ENCODE peak calls at places on chromosomes 12 and 14, in four cellular contexts. One of them, this sample, is unnamed.

GRCh38 chr12:75568387-75568786 is 57.0 kb upstream of the KRR1 start:
- DNase-seq in GM23248: no peak
- DNase-seq in neural progenitor cell: no peak
- DNase-seq in MM.1S: no peak
- DNase-seq in this sample: no peak

GRCh38 chr14:97978336-97978735 is 1181.2 kb downstream of the VRK1 start:
- DNase-seq in GM23248: peak; percentile 85
- DNase-seq in neural progenitor cell: peak; percentile 88
- DNase-seq in MM.1S: no peak
- DNase-seq in this sample: peak; percentile 81

GRCh38 chr14:92938235-92938875 is 15.4 kb downstream of the CHGA start:
- DNase-seq in GM23248: no peak
- DNase-seq in neural progenitor cell: no peak
- DNase-seq in MM.1S: no peak
- DNase-seq in this sample: peak; percentile 41

GRCh38 chr14:101183376-101184103 is 280.0 kb upstream of the RTL1 start:
- DNase-seq in GM23248: no peak
- DNase-seq in neural progenitor cell: peak; percentile 86
- DNase-seq in MM.1S: no peak
- DNase-seq in this sample: peak; percentile 87

GRCh38 chr12:109020750-109021380 is at the start of gene SVOP:
- DNase-seq in GM23248: peak; percentile 78
- DNase-seq in neural progenitor cell: peak; percentile 97
- DNase-seq in MM.1S: peak; percentile 39
- DNase-seq in this sample: peak; percentile 95

GRCh38 chr12:39329876-39330275 is 113.0 kb downstream of the KIF21A start:
- DNase-seq in GM23248: no peak
- DNase-seq in neural progenitor cell: no peak
- DNase-seq in MM.1S: no peak
- DNase-seq in this sample: no peak

GRCh38 chr14:22113401-22113800 is 439.8 kb upstream of the OR4E1 start:
- DNase-seq in GM23248: no peak
- DNase-seq in neural progenitor cell: no peak
- DNase-seq in MM.1S: no peak
- DNase-seq in this sample: peak; percentile 61

GRCh38 chr12:55930771-55931316 is at the start of gene DGKA:
- DNase-seq in GM23248: peak; percentile 90
- DNase-seq in neural progenitor cell: peak; percentile 52
- DNase-seq in MM.1S: peak; percentile 58
- DNase-seq in this sample: peak; percentile 74

GRCh38 chr12:40692617-40693502 is 621 bp downstream of the CNTN1 start:
- DNase-seq in GM23248: peak; percentile 36
- DNase-seq in neural progenitor cell: peak; percentile 37
- DNase-seq in MM.1S: no peak
- DNase-seq in this sample: peak; percentile 65

GRCh38 chr12:6827982-6828670 is at the start of gene P3H3:
- DNase-seq in GM23248: peak; percentile 76
- DNase-seq in neural progenitor cell: peak; percentile 70
- DNase-seq in MM.1S: no peak
- DNase-seq in this sample: peak; percentile 86

GRCh38 chr14:97218713-97219355 is 421.7 kb downstream of the VRK1 start:
- DNase-seq in GM23248: peak; percentile 12
- DNase-seq in neural progenitor cell: peak; percentile 79
- DNase-seq in MM.1S: no peak
- DNase-seq in this sample: peak; percentile 77

GRCh38 chr12:50614167-50614762 is 109.5 kb downstream of the DIP2B start:
- DNase-seq in GM23248: peak; percentile 56
- DNase-seq in neural progenitor cell: no peak
- DNase-seq in MM.1S: no peak
- DNase-seq in this sample: peak; percentile 74

GRCh38 chr12:109580684-109581333 is 7.2 kb downstream of the MVK start:
- DNase-seq in GM23248: no peak
- DNase-seq in neural progenitor cell: no peak
- DNase-seq in MM.1S: no peak
- DNase-seq in this sample: no peak

GRCh38 chr14:33836895-33837577 is 113.8 kb downstream of the EGLN3 start:
- DNase-seq in GM23248: no peak
- DNase-seq in neural progenitor cell: no peak
- DNase-seq in MM.1S: no peak
- DNase-seq in this sample: peak; percentile 47

GRCh38 chr12:70606001-70606400 is 31.2 kb downstream of the PTPRB start:
- DNase-seq in GM23248: peak; percentile 54
- DNase-seq in neural progenitor cell: no peak
- DNase-seq in MM.1S: no peak
- DNase-seq in this sample: no peak

GRCh38 chr14:79500489-79500888 is 710.8 kb downstream of the DIO2 start:
- DNase-seq in GM23248: no peak
- DNase-seq in neural progenitor cell: no peak
- DNase-seq in MM.1S: no peak
- DNase-seq in this sample: no peak

GRCh38 chr12:49188916-49189367 is at the start of gene TUBA1A:
- DNase-seq in GM23248: peak; percentile 98
- DNase-seq in neural progenitor cell: peak; percentile 99
- DNase-seq in MM.1S: peak; percentile 78
- DNase-seq in this sample: peak; percentile 99

GRCh38 chr14:69606258-69606657 is 5.1 kb upstream of the SUSD6 start:
- DNase-seq in GM23248: no peak
- DNase-seq in neural progenitor cell: peak; percentile 71
- DNase-seq in MM.1S: no peak
- DNase-seq in this sample: no peak

GRCh38 chr12:132007041-132007440 is 57.3 kb downstream of the EP400 start:
- DNase-seq in GM23248: no peak
- DNase-seq in neural progenitor cell: no peak
- DNase-seq in MM.1S: no peak
- DNase-seq in this sample: no peak

GRCh38 chr12:69685810-69686209 is 13.3 kb downstream of the BEST3 start:
- DNase-seq in GM23248: peak; percentile 81
- DNase-seq in neural progenitor cell: no peak
- DNase-seq in MM.1S: no peak
- DNase-seq in this sample: no peak

GRCh38 chr12:20368653-20369163 is 371 bp downstream of the PDE3A start:
- DNase-seq in GM23248: peak; percentile 63
- DNase-seq in neural progenitor cell: peak; percentile 76
- DNase-seq in MM.1S: no peak
- DNase-seq in this sample: peak; percentile 69
- TF ChIP-seq EZH2phosphoT487 in GM23248: no peak
- TF ChIP-seq EZH2phosphoT487 in neural progenitor cell: peak; percentile 2
- TF ChIP-seq EZH2phosphoT487 in MM.1S: no peak
- TF ChIP-seq EZH2phosphoT487 in this sample: no peak

DNA sequence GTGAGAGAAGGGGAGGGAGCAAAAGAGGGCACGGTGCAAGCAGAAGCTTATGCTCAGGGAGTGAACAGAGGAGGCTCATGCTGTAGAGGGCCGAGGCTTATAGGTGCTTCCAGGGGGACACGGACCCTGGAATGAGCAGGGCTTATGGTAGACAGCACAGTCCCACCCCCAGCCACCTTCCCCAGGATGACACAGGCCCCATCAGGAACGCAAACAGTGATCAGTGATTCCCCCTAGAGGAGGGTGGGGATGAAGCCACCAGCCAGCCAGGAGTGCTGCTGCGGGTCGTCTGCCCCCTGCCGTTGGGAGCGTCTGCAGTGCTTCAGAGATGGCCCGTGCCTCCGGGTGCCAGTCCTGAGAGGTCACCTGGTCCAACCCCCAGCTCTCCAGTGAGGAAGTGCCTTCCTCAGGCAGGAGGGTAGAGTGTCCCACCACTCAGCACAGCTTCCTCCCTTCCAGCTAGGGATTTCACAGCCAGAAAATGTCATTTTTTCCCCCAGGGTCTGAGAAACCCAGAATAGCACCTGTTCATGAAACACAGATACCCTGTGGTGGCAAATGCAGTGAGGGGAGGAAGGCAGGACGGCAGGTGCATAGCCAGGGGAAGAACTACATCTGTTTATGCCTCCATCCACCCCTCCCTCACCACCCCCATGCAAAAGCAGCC is 60.7 kb downstream of the SLC6A12 start:
- DNase-seq in GM23248: peak; percentile 73
- DNase-seq in neural progenitor cell: peak; percentile 89
- DNase-seq in MM.1S: peak; percentile 77
- DNase-seq in this sample: peak; percentile 90
- H3K27ac ChIP-seq in GM23248: no peak overlapping the region
- H3K27ac ChIP-seq in neural progenitor cell: no peak overlapping the region
- H3K27ac ChIP-seq in MM.1S: no peak overlapping the region
- H3K27ac ChIP-seq in this sample: no peak overlapping the region

GRCh38 chr12:103301642-103302620 is 193.8 kb downstream of the C12orf42 start:
- DNase-seq in GM23248: no peak
- DNase-seq in neural progenitor cell: peak; percentile 83
- DNase-seq in MM.1S: no peak
- DNase-seq in this sample: peak; percentile 89
- TF ChIP-seq EZH2phosphoT487 in GM23248: no peak
- TF ChIP-seq EZH2phosphoT487 in neural progenitor cell: no peak
- TF ChIP-seq EZH2phosphoT487 in MM.1S: no peak
- TF ChIP-seq EZH2phosphoT487 in this sample: no peak

GRCh38 chr12:127271776-127272175 is 995.2 kb upstream of the TMEM132C start:
- DNase-seq in GM23248: no peak
- DNase-seq in neural progenitor cell: no peak
- DNase-seq in MM.1S: no peak
- DNase-seq in this sample: no peak

GRCh38 chr12:127270193-127270592 is 996.8 kb upstream of the TMEM132C start:
- DNase-seq in GM23248: peak; percentile 92
- DNase-seq in neural progenitor cell: no peak
- DNase-seq in MM.1S: no peak
- DNase-seq in this sample: no peak

GRCh38 chr12:127277882-127278281 is 989.1 kb upstream of the TMEM132C start:
- DNase-seq in GM23248: no peak
- DNase-seq in neural progenitor cell: no peak
- DNase-seq in MM.1S: no peak
- DNase-seq in this sample: no peak

GRCh38 chr12:127272864-127273263 is 994.1 kb upstream of the TMEM132C start:
- DNase-seq in GM23248: peak; percentile 99
- DNase-seq in neural progenitor cell: no peak
- DNase-seq in MM.1S: no peak
- DNase-seq in this sample: no peak

GRCh38 chr12:127273621-127274020 is 993.3 kb upstream of the TMEM132C start:
- DNase-seq in GM23248: peak; percentile 82
- DNase-seq in neural progenitor cell: no peak
- DNase-seq in MM.1S: no peak
- DNase-seq in this sample: no peak
- H3K27ac ChIP-seq in GM23248: peak overlapping the region; percentile 98
- H3K27ac ChIP-seq in neural progenitor cell: no peak overlapping the region
- H3K27ac ChIP-seq in MM.1S: no peak overlapping the region
- H3K27ac ChIP-seq in this sample: no peak overlapping the region

GRCh38 chr12:122979001-122979907 is 1.2 kb upstream of the ARL6IP4 start:
- DNase-seq in GM23248: no peak
- DNase-seq in neural progenitor cell: no peak
- DNase-seq in MM.1S: no peak
- DNase-seq in this sample: peak; percentile 48

GRCh38 chr12:122979908-122980191 is 631 bp upstream of the ARL6IP4 start:
- DNase-seq in GM23248: peak; percentile 38
- DNase-seq in neural progenitor cell: peak; percentile 34
- DNase-seq in MM.1S: no peak
- DNase-seq in this sample: no peak

GRCh38 chr12:122981036-122981471 is 573 bp downstream of the ARL6IP4 start:
- DNase-seq in GM23248: peak; percentile 61
- DNase-seq in neural progenitor cell: peak; percentile 67
- DNase-seq in MM.1S: no peak
- DNase-seq in this sample: no peak

GRCh38 chr12:122981587-122982493 is 1.4 kb downstream of the ARL6IP4 start:
- DNase-seq in GM23248: peak; percentile 24
- DNase-seq in neural progenitor cell: no peak
- DNase-seq in MM.1S: no peak
- DNase-seq in this sample: no peak

DNA sequence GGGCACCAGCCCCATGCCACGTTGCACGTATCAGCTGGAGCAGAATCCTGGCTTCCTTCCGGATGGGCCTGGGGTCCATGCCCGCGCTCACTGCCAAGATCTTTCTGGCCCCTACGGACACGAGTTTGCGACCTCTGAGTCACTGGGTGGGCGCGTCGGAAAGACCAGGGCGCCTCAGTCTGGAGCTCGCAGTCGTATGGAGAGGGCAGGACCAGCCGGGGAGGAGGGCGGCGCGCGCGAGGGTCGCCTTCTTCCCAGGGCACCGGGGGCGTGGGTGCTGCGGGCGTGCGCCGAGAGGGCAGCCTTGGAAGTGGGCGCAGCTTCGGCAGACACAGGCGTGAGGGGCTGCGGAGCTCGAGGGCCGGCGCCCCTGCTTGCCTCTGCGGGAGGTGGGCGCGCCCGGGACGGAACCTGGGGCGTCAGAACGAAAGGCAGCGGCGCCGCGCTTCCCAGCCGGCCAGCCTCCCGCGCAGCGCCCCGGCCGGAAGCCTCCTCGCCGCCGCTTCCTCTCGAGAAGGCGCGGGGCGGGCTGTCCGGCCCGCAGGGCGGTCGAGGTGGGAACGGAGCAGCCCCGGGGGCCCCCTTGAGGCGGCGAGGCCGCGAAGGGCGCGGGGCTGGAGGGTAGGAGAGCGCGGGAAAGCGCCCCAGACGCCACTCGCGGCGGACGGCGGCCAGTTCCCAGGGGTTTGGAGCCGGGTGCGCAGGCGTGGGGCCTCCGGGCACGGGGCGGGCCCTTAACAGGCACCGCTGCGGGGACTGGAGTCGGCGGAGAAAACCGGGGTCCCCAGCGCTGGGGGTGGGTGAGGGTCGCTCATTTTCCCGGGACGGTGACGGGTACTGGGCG is at the start of gene ARL6IP4:
- DNase-seq in GM23248: peak; percentile 86
- DNase-seq in neural progenitor cell: peak; percentile 80
- DNase-seq in MM.1S: peak; percentile 54
- DNase-seq in this sample: peak; percentile 79
- TF ChIP-seq EZH2phosphoT487 in GM23248: no peak
- TF ChIP-seq EZH2phosphoT487 in neural progenitor cell: no peak
- TF ChIP-seq EZH2phosphoT487 in MM.1S: no peak
- TF ChIP-seq EZH2phosphoT487 in this sample: no peak

DNA sequence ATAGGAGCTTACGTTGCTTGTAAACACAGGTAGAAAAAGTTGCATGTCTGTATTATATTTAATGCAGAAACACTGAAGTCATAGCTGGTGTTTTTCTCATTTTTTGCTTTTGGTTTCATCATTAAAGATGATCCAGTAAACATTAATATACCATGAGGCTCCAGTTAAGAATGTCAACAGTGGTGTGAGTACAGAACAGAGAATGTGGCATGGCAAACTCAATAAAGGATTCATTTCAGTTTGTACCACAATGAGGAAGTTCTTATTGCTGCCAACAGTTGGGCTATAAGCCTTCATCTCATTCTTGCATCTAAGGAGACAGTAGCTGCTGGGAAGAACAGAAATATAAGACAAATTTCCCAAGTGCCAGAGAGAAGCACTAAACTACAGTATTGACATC is 72.1 kb upstream of the ST8SIA1 start:
- DNase-seq in GM23248: peak; percentile 2
- DNase-seq in neural progenitor cell: no peak
- DNase-seq in MM.1S: no peak
- DNase-seq in this sample: no peak
- H3K27ac ChIP-seq in GM23248: no peak overlapping the region
- H3K27ac ChIP-seq in neural progenitor cell: no peak overlapping the region
- H3K27ac ChIP-seq in MM.1S: no peak overlapping the region
- H3K27ac ChIP-seq in this sample: no peak overlapping the region